ENCODE peak calls at places on chromosomes 11 and 22, in ten cellular contexts. P, Y, U, D, R, L, S, F, N and G are unnamed samples.

GRCh38 chr11:15750535-15751297 is 605.6 kb downstream of the SOX6 start:
- DNase-seq in Y (no peak), S (no peak), L (no peak), U (no peak), N (no peak), F (peak; percentile 89), R (no peak), D (no peak), P (no peak), G (no peak)

GRCh38 chr22:31897842-31898241 is 46.5 kb upstream of the YWHAH start:
- DNase-seq in R (no peak), N (peak; percentile 15), Y (no peak), D (no peak), P (no peak), F (no peak), U (no peak), L (no peak), S (no peak), G (no peak)

GRCh38 chr11:30314625-30315024 is 8.3 kb upstream of the ARL14EP start:
- DNase-seq in D (no peak), N (no peak), S (no peak), U (no peak), Y (no peak), F (no peak), P (no peak), L (no peak), R (no peak), G (no peak)

GRCh38 chr22:45890351-45890635 is 86.7 kb downstream of the WNT7B start:
- DNase-seq in R (no peak), Y (no peak), U (no peak), F (no peak), N (no peak), L (no peak), D (no peak), P (no peak), S (no peak), G (no peak)

GRCh38 chr11:44658451-44658850 is 68.3 kb upstream of the TSPAN18 start:
- DNase-seq in N (peak; percentile 55), F (no peak), S (no peak), D (no peak), L (no peak), Y (no peak), R (no peak), U (no peak), P (peak; percentile 18), G (no peak)

GRCh38 chr22:48554893-48555552 is 1272.7 kb downstream of the BRD1 start:
- DNase-seq in P (peak; percentile 39), Y (no peak), D (no peak), L (no peak), U (no peak), R (no peak), F (no peak), N (no peak), S (no peak), G (no peak)

GRCh38 chr11:130609121-130610035 is 160.9 kb downstream of the ADAMTS15 start:
- DNase-seq in F (peak; percentile 96), R (peak; percentile 89), P (no peak), Y (peak; percentile 93), D (peak; percentile 35), U (peak; percentile 63), N (no peak), L (peak; percentile 90), S (no peak), G (peak; percentile 96)

GRCh38 chr11:120032766-120033390 is 105.0 kb downstream of the TRIM29 start:
- DNase-seq in R (no peak), U (no peak), D (no peak), F (no peak), S (no peak), N (no peak), P (no peak), Y (peak; percentile 71), L (no peak), G (no peak)

GRCh38 chr11:58039589-58039988 is 8.8 kb downstream of the OR6Q1 start:
- DNase-seq in N (no peak), S (no peak), U (no peak), F (no peak), D (no peak), L (no peak), Y (no peak), R (no peak), P (no peak), G (no peak)

GRCh38 chr22:37486224-37486845 is at the start of gene MFNG:
- DNase-seq in F (no peak), Y (no peak), N (peak; percentile 80), S (no peak), R (peak; percentile 47), L (peak; percentile 79), D (peak; percentile 65), P (peak; percentile 54), U (peak; percentile 91), G (peak; percentile 92)

GRCh38 chr11:75659836-75660235 is 9.0 kb downstream of the MAP6 start:
- DNase-seq in L (no peak), U (no peak), P (no peak), R (no peak), D (no peak), F (no peak), N (no peak), Y (no peak), S (no peak), G (no peak)

GRCh38 chr22:42844756-42845155 is 12.3 kb downstream of the ARFGAP3 start:
- DNase-seq in N (peak; percentile 61), R (no peak), P (no peak), Y (no peak), U (no peak), S (no peak), L (no peak), D (no peak), F (no peak), G (peak; percentile 25)

GRCh38 chr11:12110714-12111481 is 508 bp downstream of the MICAL2 start:
- DNase-seq in F (no peak), R (peak; percentile 40), L (peak; percentile 52), Y (no peak), D (peak; percentile 38), S (no peak), P (no peak), U (peak; percentile 60), N (no peak), G (no peak)

GRCh38 chr11:60925685-60926267 is 1.5 kb downstream of the TMEM132A start:
- DNase-seq in D (no peak), U (no peak), S (no peak), P (peak; percentile 81), R (no peak), L (no peak), F (no peak), N (no peak), Y (no peak), G (no peak)
- TF ChIP-seq CTCF in D (no peak), U (no peak), S (no peak), P (peak; percentile 6), R (no peak), L (no peak), F (no peak), N (no peak), Y (no peak), G (no peak)

DNA sequence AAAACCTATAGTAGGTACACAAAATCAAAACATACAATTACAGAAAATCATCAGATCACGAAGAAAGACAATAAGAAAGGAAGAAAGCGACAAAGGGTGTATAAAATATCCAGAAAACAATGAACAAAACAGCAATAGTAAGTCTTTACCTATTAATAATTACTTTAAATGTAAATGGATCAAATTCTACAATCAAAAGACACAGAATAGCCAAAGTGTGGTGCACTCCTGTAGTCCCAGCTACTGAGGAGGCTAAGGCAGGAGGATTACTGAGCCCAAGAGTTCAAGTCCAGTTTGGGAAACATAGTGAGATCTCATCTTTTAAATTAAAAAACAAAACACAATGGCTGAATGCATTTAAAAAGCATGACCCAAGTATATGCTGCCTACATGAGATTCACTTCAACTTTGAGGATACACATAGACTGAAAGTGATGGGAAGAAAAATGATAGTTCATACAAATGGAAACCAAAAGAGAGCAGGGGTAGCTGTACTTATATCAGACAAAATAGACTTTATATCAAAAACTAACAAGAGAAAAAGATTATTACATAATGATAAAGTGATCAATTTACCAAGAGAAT is 40.6 kb downstream of the ASCL2 start:
- DNase-seq in P (no peak), Y (no peak), F (no peak), U (no peak), R (no peak), D (no peak), L (no peak), N (no peak), S (no peak), G (no peak)
- H3K4me3 ChIP-seq in P (no peak overlapping the region), Y (no peak overlapping the region), F (no peak overlapping the region), U (no peak overlapping the region), R (no peak overlapping the region), D (no peak overlapping the region), L (no peak overlapping the region), N (no peak overlapping the region), S (no peak overlapping the region), G (no peak overlapping the region)

DNA sequence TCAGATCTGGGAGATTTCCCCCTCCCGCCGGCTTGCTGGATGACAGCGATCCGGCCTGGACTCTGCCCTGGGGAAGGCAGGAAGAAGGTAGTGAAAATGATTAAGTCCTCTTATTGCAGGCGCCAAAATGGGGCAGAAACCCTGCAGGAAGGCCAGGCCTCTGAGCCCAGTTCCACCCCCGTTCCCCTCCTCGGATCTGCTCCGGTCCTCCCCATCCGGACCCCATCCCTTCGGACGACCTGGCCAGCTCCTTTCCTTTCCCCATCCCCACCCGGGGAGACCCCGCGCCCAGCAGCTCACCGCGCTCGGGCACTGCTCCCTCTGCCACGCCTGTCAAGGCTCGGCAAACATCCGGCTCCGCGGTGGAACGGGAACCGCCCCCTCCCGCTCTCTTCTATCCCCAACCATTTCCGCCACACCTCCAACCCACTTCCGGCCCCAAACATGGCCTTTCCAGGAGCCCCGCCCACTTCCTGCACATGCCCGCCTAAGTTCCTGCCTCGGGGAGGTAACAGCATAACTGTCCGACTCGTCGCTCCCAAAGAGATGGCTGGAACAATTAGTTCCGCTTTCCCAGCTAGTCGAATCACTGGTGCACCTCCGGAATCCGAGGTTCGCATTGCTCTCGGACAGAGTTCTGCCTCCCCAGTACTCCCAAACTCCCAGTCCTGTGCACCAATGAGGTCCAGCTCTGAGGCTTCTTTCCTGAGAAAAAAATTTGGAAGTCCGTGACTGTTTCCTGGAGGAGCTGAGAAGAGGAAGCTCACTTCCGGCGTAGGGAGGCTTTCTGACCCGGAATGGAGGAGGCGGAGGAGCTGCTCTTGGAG is at the start of the genes ARHGAP1 and ZNF408:
- DNase-seq in U (peak; percentile 98), R (peak; percentile 99), F (peak; percentile 100), S (peak; percentile 99), Y (peak; percentile 100), N (peak; percentile 98), L (peak; percentile 100), P (peak; percentile 89), D (peak; percentile 99), G (peak; percentile 100)
- TF ChIP-seq POLR2A in U (peak; percentile 89), R (peak; percentile 74), F (peak; percentile 81), S (peak; percentile 58), Y (peak; percentile 68), N (peak; percentile 94), L (no peak), P (peak; percentile 76), D (peak; percentile 88), G (no peak)

DNA sequence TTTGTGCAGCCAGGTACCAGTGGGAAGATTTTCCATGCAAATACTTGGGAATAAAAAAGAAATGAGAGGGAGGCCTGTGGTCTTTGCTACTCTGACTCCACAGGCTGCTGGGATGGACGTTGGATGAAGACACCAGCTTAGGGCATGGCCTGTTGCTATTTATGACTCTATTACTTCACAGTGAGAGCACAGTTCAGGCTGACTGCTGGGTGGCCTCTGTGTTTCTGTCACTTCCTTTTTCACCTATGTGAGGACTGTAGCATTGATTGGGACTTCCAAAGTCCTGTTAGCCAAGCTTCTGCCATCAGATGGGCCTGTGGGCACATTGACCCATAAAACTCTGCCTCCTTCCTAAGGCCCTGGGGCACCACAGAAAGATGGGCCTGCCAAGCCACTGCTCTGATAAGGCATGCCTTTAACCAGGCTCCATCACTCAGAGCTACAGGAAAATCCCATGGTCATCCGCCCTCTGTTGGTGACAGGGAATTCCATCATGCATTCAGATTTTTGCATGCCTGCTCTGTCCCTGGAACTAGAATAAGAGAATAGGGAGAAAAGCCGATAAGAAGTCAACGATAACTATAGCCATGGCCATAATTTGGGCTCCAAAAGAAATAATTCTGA is 64.6 kb downstream of the KCNJ1 start:
- DNase-seq in D (peak; percentile 28), R (no peak), L (no peak), F (no peak), U (no peak), N (peak; percentile 36), P (peak; percentile 43), Y (no peak), S (no peak), G (no peak)
- TF ChIP-seq CTCF in D (peak; percentile 55), R (no peak), L (peak; percentile 29), F (no peak), U (no peak), N (peak; percentile 44), P (no peak), Y (peak; percentile 9), S (no peak), G (no peak)